ENCODE peak calls at places on chromosomes 7 and 10, in four cellular contexts. Q is A549, C is K562, O is HepG2. R is an unnamed sample.

GRCh38 chr10:24446739-24447138 is 237.8 kb downstream of the KIAA1217 start:
- DNase-seq in C (no peak), Q (no peak), O (no peak), R (no peak)

GRCh38 chr7:106773228-106773627 is 91.9 kb upstream of the PIK3CG start:
- DNase-seq in O (no peak), Q (peak), C (no peak), R (no peak)

GRCh38 chr10:69968830-69969229 is 83.8 kb upstream of the MACROH2A2 start:
- DNase-seq in O (peak), Q (peak), C (peak), R (no peak)

GRCh38 chr7:99102361-99102760 is 41.5 kb downstream of the SMURF1 start:
- DNase-seq in C (no peak), O (no peak), Q (no peak), R (no peak)

GRCh38 chr7:73856941-73857340 is 4.0 kb upstream of the TMEM270 start:
- DNase-seq in C (no peak), O (no peak), Q (no peak), R (no peak)

GRCh38 chr10:8229153-8229552 is 174.7 kb downstream of the GATA3 start:
- DNase-seq in C (no peak), O (no peak), Q (no peak), R (no peak)

GRCh38 chr10:88728107-88728763 is 22.2 kb downstream of the LIPK start:
- DNase-seq in O (peak), Q (peak), C (peak), R (no peak)

GRCh38 chr7:107609861-107610260 is 29.8 kb downstream of the BCAP29 start:
- DNase-seq in Q (no peak), O (no peak), C (no peak), R (no peak)

GRCh38 chr7:66114743-66115727 is at the start of gene CRCP:
- DNase-seq in C (peak), Q (peak), O (peak), R (peak)

GRCh38 chr10:117370205-117370604 is 5.0 kb downstream of the PDZD8 start:
- DNase-seq in C (no peak), O (no peak), Q (peak), R (no peak)

GRCh38 chr7:18027628-18028027 is at the start of gene PRPS1L1:
- DNase-seq in C (no peak), Q (no peak), O (no peak), R (no peak)

GRCh38 chr10:69558559-69558958 is 14.7 kb downstream of the NEUROG3 start:
- DNase-seq in Q (no peak), C (no peak), O (no peak), R (no peak)

GRCh38 chr7:696426-697258 is 29.9 kb upstream of the DNAAF5 start:
- DNase-seq in Q (no peak), C (no peak), O (no peak), R (no peak)

GRCh38 chr10:48547061-48547895 is 57.6 kb downstream of the ARHGAP22 start:
- DNase-seq in O (no peak), Q (no peak), C (no peak), R (no peak)

GRCh38 chr7:36986429-36987362 is 262.4 kb upstream of the AOAH start:
- DNase-seq in C (peak), O (peak), Q (peak), R (no peak)

GRCh38 chr7:33903770-33904679 is 1.3 kb upstream of the BMPER start:
- DNase-seq in C (no peak), Q (peak), O (peak), R (no peak)

GRCh38 chr7:33558961-33559710 is 346.2 kb upstream of the BMPER start:
- DNase-seq in O (no peak), Q (no peak), C (no peak), R (no peak)

GRCh38 chr10:103663802-103664201 is 170.3 kb downstream of the NEURL1 start:
- DNase-seq in Q (no peak), O (no peak), C (no peak), R (no peak)

GRCh38 chr10:28915989-28916588 is 238.8 kb downstream of the BAMBI start:
- DNase-seq in Q (no peak), O (peak), C (no peak), R (no peak)

GRCh38 chr7:7177044-7177517 is 5.3 kb upstream of the C1GALT1 start:
- DNase-seq in Q (peak), O (peak), C (no peak), R (no peak)

GRCh38 chr10:53841746-53842145 is 959.3 kb downstream of the PCDH15 start:
- DNase-seq in O (no peak), Q (no peak), C (no peak), R (no peak)

GRCh38 chr7:132578826-132579225 is 2.6 kb upstream of the PLXNA4 start:
- DNase-seq in C (no peak), Q (no peak), O (no peak), R (no peak)

GRCh38 chr7:26413007-26413691 is 121.5 kb downstream of the SNX10 start:
- DNase-seq in Q (no peak), O (no peak), C (no peak), R (no peak)

GRCh38 chr7:129213828-129214227 is 11.0 kb upstream of the AHCYL2 start:
- DNase-seq in C (peak), Q (peak), O (peak), R (no peak)
- TF ChIP-seq JUNB in C (no peak), Q (no peak), O (no peak), R (no peak)

GRCh38 chr10:33334839-33335549 is 527 bp upstream of the NRP1 start:
- DNase-seq in Q (peak), C (no peak), O (peak), R (no peak)

GRCh38 chr10:33336606-33337334 is 2.3 kb upstream of the NRP1 start:
- DNase-seq in C (no peak), Q (peak), O (no peak), R (no peak)

GRCh38 chr10:33335550-33335799 is 1.0 kb upstream of the NRP1 start:
- DNase-seq in Q (peak), C (no peak), O (no peak), R (no peak)

GRCh38 chr10:33337335-33337854 is 2.9 kb upstream of the NRP1 start:
- DNase-seq in C (no peak), O (no peak), Q (peak), R (no peak)

DNA sequence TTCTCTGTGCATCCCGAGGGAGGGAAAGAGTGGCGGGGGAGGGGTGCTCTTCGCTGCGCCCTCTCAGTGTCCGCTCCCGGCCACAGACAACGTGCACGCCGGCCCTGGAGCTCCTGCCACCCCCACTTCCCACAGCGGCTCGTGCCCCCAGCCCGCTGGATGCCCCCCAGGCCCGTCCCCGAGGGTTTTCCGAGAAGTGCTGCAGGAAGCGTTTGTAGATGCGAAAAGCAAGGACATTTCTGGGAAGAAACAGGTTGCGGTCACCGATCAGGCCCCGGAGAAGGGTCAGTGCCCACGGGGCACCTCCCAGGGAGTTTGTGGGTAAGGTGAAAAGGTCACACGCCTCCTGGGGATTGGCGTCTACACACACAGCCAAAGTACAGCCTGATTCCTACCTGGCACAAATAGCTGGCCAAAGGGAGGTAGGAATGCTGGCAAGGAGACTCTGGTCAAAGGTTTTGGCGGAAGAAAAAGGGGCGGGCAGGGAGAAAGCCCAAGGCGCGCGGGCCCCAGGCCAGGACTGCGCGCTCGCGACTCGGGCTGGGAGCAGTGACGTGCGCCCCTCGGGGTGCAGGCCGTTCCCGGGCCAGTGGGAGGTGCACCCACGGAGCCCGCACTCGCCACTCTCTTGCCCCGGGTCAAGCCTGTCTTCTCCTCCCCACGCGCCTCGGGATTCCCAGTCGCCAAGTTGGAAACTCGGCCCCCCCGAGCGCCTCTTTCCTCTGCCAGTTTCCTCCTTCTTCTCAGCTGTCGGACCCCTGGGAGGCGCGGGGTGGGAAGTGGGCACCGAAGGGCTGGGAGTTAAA is 1.5 kb upstream of the NRP1 start:
- DNase-seq in C (no peak), O (no peak), Q (peak), R (no peak)
- TF ChIP-seq CEBPB in C (no peak), O (no peak), Q (no peak), R (no peak)

GRCh38 chr7:137146552-137146961 is 197.0 kb downstream of the PTN start:
- DNase-seq in Q (no peak), C (no peak), O (no peak), R (no peak)
- TF ChIP-seq JUNB in Q (no peak), C (no peak), O (no peak), R (no peak)

GRCh38 chr7:80018941-80019808 is 115.5 kb upstream of the GNAI1 start:
- DNase-seq in C (peak), O (peak), Q (peak), R (no peak)
- TF ChIP-seq CEBPB in C (no peak), O (no peak), Q (no peak), R (no peak)

DNA sequence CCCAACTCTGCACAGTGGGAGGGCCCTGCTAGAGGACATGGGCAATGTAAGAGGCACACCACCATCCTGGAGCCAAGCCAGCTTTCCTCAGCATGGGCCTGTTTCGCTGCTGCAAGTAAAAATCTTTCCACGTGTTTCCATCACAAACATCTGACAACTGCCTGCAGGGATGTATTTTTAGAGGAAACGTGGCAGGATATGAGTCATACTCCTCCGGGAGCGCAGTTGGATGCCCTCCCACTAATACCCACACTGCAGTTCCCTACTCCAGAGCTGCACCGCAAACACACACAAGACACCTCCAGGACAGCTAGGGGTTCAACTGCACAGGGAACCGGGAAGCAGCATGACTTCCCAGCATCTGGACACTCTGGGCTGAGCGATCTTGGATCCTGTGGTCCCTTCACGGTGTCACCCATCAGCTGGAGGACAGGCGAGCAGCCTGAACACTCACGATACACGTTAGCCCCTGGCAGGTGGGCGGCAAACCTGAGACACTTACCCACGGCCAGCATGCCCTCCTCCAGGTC is 26.1 kb downstream of the PLAC9 start:
- DNase-seq in C (peak), O (no peak), Q (peak), R (no peak)
- TF ChIP-seq JUNB in C (peak), O (no peak), Q (peak), R (no peak)

DNA sequence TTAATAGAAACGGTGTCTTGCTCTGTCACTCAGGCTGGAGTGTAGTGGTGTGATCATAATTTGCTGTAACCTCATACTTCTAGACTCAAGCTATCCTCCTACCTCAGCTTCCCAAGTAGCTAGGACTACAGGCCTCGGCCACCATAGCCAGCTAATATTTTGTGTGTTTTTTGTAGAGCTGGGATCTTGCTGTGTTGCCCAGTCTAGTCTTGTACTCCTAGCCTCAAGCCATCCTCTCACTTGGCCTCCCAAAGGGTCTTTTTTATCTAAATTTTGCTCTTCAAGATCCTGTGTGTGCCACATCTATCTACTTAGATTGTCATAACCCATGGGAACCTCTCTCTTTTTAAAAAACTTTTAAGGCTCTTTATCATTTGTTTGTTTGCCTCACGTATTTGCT is 50.5 kb downstream of the ANKIB1 start:
- DNase-seq in C (no peak), O (no peak), Q (no peak), R (no peak)
- TF ChIP-seq CEBPB in C (no peak), O (no peak), Q (no peak), R (no peak)

DNA sequence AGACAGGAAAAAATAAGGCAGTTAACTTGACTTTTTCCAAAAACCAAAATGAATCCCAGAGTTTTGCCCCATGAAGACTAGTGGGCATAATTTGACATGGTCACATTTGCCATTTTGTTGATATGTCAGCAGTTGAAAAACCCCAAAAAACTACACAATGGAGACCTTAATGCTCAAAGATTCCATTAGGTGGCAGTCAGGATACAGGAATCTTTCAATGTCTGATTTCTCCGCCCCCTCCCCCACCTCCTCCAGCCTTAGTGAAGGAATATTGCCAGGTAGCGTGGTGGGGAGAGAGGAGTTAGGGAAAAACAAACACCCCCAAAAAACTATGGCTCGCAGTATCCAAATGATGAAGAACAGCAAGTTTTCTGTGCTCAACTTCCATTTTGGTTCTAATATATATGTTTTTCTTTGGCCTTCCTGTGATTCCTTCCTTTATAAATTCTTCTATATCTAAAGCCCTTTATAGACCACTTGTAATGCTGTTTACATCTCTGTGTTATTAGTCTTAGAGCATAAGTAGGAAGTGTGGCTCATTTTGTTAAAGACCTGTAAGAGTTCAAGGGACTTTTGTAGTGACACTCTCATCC is 6.7 kb upstream of the SMNDC1 start:
- DNase-seq in O (peak), C (no peak), Q (peak), R (peak)
- TF ChIP-seq JUNB in O (no peak), C (no peak), Q (no peak), R (no peak)

DNA sequence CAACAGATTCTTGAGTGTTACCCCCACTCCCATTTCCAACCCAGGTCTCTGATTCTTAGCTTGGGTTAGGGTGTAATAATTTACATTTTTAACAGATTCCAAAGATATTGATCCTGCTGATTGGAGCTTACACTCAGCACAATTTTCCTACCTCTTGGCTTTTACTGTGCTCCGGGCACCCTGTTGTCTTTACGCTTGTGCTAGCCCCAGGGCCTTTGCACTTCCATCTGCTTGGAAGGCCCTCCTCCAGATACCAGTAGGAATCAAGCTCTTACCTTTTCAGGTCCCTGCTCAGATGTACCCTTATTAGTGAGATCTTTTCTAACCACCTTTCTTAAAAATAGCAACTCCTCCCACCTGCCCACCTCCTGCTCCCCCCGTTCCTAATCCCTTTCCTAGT is 316.1 kb downstream of the PRPF18 start:
- DNase-seq in Q (no peak), O (no peak), C (no peak), R (no peak)
- TF ChIP-seq CEBPB in Q (no peak), O (no peak), C (no peak), R (no peak)

DNA sequence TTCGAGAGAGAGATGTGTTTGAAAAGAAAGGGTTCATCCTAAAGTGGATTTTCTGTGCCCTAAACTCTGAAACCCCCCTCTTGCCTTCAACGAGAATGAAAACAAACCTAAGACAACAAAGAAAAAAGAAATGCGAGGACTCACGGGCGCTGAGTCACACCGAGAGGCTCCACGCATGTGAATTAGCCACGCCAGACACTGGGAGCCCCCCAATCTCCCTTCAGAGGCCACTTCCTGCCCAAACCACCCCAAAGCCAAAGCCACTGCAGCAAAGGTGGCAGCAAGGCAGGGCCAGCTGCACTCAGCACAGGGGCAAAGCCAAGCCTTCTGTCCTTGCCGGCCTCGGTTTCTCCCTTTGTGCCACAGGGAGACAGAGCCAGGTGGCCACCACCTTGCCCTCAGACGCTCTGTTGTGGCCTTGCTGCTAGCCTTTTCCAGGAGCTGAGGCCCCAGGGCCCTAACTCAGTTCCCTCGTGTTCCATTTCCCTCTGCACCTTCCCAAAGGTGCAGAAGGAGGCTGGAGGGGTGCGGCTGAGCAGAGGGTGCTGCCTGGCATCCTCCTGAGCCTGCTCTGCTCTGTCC is 93.3 kb downstream of the FAM53B start:
- DNase-seq in Q (no peak), O (no peak), C (no peak), R (peak)
- TF ChIP-seq JUNB in Q (no peak), O (no peak), C (no peak), R (peak)